ENCODE peak calls at places on chromosome 22, in five cellular contexts. One of them, this sample, is unnamed.

GRCh38 chr22:44019846-44020245 is 4.3 kb upstream of the PARVB start:
- DNase-seq in stromal cell of bone marrow: no peak
- DNase-seq in AG08396: no peak
- DNase-seq in activated CD4-positive, alpha-beta T cell treated with anti-CD3 and anti-CD28 coated beads, Interleukin-2, amount 50 U/mL, for 48 hours: no peak
- DNase-seq in NCI-H1417: no peak
- DNase-seq in this sample: no peak

GRCh38 chr22:41642711-41643110 is 21.6 kb downstream of the XRCC6 start:
- DNase-seq in stromal cell of bone marrow: no peak
- DNase-seq in AG08396: peak
- DNase-seq in activated CD4-positive, alpha-beta T cell treated with anti-CD3 and anti-CD28 coated beads, Interleukin-2, amount 50 U/mL, for 48 hours: no peak
- DNase-seq in NCI-H1417: no peak
- DNase-seq in this sample: no peak

GRCh38 chr22:38067028-38067415 is 9.8 kb downstream of the PICK1 start:
- DNase-seq in stromal cell of bone marrow: no peak
- DNase-seq in AG08396: no peak
- DNase-seq in activated CD4-positive, alpha-beta T cell treated with anti-CD3 and anti-CD28 coated beads, Interleukin-2, amount 50 U/mL, for 48 hours: no peak
- DNase-seq in NCI-H1417: no peak
- DNase-seq in this sample: no peak

GRCh38 chr22:38327805-38328204 is 10.6 kb upstream of the CSNK1E start:
- DNase-seq in stromal cell of bone marrow: no peak
- DNase-seq in AG08396: no peak
- DNase-seq in activated CD4-positive, alpha-beta T cell treated with anti-CD3 and anti-CD28 coated beads, Interleukin-2, amount 50 U/mL, for 48 hours: no peak
- DNase-seq in NCI-H1417: no peak
- DNase-seq in this sample: peak

GRCh38 chr22:31243339-31244043 is 31.4 kb downstream of the LIMK2 start:
- DNase-seq in stromal cell of bone marrow: no peak
- DNase-seq in AG08396: no peak
- DNase-seq in activated CD4-positive, alpha-beta T cell treated with anti-CD3 and anti-CD28 coated beads, Interleukin-2, amount 50 U/mL, for 48 hours: no peak
- DNase-seq in NCI-H1417: no peak
- DNase-seq in this sample: no peak

GRCh38 chr22:45341503-45341902 is 31.8 kb downstream of the FAM118A start:
- DNase-seq in stromal cell of bone marrow: no peak
- DNase-seq in AG08396: no peak
- DNase-seq in activated CD4-positive, alpha-beta T cell treated with anti-CD3 and anti-CD28 coated beads, Interleukin-2, amount 50 U/mL, for 48 hours: peak
- DNase-seq in NCI-H1417: no peak
- DNase-seq in this sample: no peak

GRCh38 chr22:30265851-30266444 is 703 bp downstream of the OSM start:
- DNase-seq in stromal cell of bone marrow: no peak
- DNase-seq in AG08396: no peak
- DNase-seq in activated CD4-positive, alpha-beta T cell treated with anti-CD3 and anti-CD28 coated beads, Interleukin-2, amount 50 U/mL, for 48 hours: peak
- DNase-seq in NCI-H1417: no peak
- DNase-seq in this sample: no peak

GRCh38 chr22:29139965-29140782 is 65.5 kb upstream of the EMID1 start:
- DNase-seq in stromal cell of bone marrow: peak
- DNase-seq in AG08396: no peak
- DNase-seq in activated CD4-positive, alpha-beta T cell treated with anti-CD3 and anti-CD28 coated beads, Interleukin-2, amount 50 U/mL, for 48 hours: no peak
- DNase-seq in NCI-H1417: no peak
- DNase-seq in this sample: no peak

GRCh38 chr22:18954941-18955571 is 19.0 kb upstream of the PRODH start:
- DNase-seq in stromal cell of bone marrow: no peak
- DNase-seq in AG08396: no peak
- DNase-seq in activated CD4-positive, alpha-beta T cell treated with anti-CD3 and anti-CD28 coated beads, Interleukin-2, amount 50 U/mL, for 48 hours: no peak
- DNase-seq in NCI-H1417: no peak
- DNase-seq in this sample: no peak

GRCh38 chr22:32661296-32661695 is 140.2 kb upstream of the TIMP3 start:
- DNase-seq in stromal cell of bone marrow: peak
- DNase-seq in AG08396: peak
- DNase-seq in activated CD4-positive, alpha-beta T cell treated with anti-CD3 and anti-CD28 coated beads, Interleukin-2, amount 50 U/mL, for 48 hours: no peak
- DNase-seq in NCI-H1417: no peak
- DNase-seq in this sample: peak

GRCh38 chr22:48667289-48667688 is 1160.4 kb downstream of the BRD1 start:
- DNase-seq in stromal cell of bone marrow: no peak
- DNase-seq in AG08396: no peak
- DNase-seq in activated CD4-positive, alpha-beta T cell treated with anti-CD3 and anti-CD28 coated beads, Interleukin-2, amount 50 U/mL, for 48 hours: no peak
- DNase-seq in NCI-H1417: no peak
- DNase-seq in this sample: no peak

This sample was measured in HTR-8/SVneo.